ENCODE peak calls at places on chromosomes 3 and 15, in five cellular contexts. C is HTR-8/SVneo, M is tibial artery, F is posterior vena cava, N is NCI-H1436. W is an unnamed sample.

GRCh38 chr15:77457619-77458265 is 37.1 kb downstream of the HMG20A start:
- DNase-seq in C (no peak), M (no peak), F (no peak), N (no peak), W (no peak)

GRCh38 chr3:40766396-40766795 is 241.6 kb downstream of the ZNF621 start:
- DNase-seq in C (no peak), M (no peak), F (no peak), N (no peak), W (no peak)

GRCh38 chr15:71010997-71011396 is 104.3 kb upstream of the THSD4 start:
- DNase-seq in C (no peak), M (no peak), F (no peak), N (no peak), W (no peak)

GRCh38 chr3:9878700-9879099 is 1.4 kb downstream of the CIDEC start:
- DNase-seq in C (no peak), M (no peak), F (peak; percentile 29), N (no peak), W (no peak)

GRCh38 chr15:42053914-42054313 is 33.1 kb upstream of the PLA2G4E start:
- DNase-seq in C (no peak), M (no peak), F (no peak), N (no peak), W (no peak)

GRCh38 chr3:123692041-123692440 is 107.2 kb upstream of the HACD2 start:
- DNase-seq in C (no peak), M (peak; percentile 68), F (no peak), N (no peak), W (no peak)

GRCh38 chr15:45169608-45170480 is 17.9 kb downstream of the SHF start:
- DNase-seq in C (no peak), M (no peak), F (no peak), N (peak; percentile 59), W (no peak)

GRCh38 chr3:4302747-4303146 is 422 bp upstream of the SETMAR start:
- DNase-seq in C (no peak), M (no peak), F (no peak), N (no peak), W (no peak)

GRCh38 chr3:26719148-26719547 is 96.6 kb downstream of the LRRC3B start:
- DNase-seq in C (no peak), M (no peak), F (no peak), N (no peak), W (no peak)

GRCh38 chr3:134610455-134611385 is 40.1 kb downstream of the KY start:
- DNase-seq in C (no peak), M (no peak), F (no peak), N (no peak), W (no peak)

GRCh38 chr3:115788921-115789470 is 165.7 kb downstream of the GAP43 start:
- DNase-seq in C (peak; percentile 41), M (no peak), F (no peak), N (no peak), W (no peak)

GRCh38 chr3:127518456-127519081 is 72.0 kb downstream of the TPRA1 start:
- DNase-seq in C (no peak), M (no peak), F (no peak), N (no peak), W (no peak)

GRCh38 chr3:15797600-15798303 is at the start of gene ANKRD28:
- DNase-seq in C (peak; percentile 37), M (no peak), F (no peak), N (no peak), W (no peak)

GRCh38 chr3:14431556-14431927 is 29.1 kb downstream of the SLC6A6 start:
- DNase-seq in C (no peak), M (no peak), F (no peak), N (no peak), W (no peak)

GRCh38 chr15:33722005-33722672 is 246.2 kb upstream of the CHRM5 start:
- DNase-seq in C (no peak), M (no peak), F (no peak), N (no peak), W (no peak)

GRCh38 chr3:141486416-141486734 is 452 bp upstream of the RASA2 start:
- DNase-seq in C (no peak), M (no peak), F (no peak), N (no peak), W (peak; percentile 40)

GRCh38 chr15:39934415-39935044 is 615 bp downstream of the EIF2AK4 start:
- DNase-seq in C (no peak), M (no peak), F (no peak), N (no peak), W (no peak)

GRCh38 chr3:69649120-69649519 is 90.1 kb upstream of the MITF start:
- DNase-seq in C (no peak), M (no peak), F (no peak), N (no peak), W (no peak)

GRCh38 chr3:171001250-171001893 is 25.1 kb downstream of the SLC2A2 start:
- DNase-seq in C (no peak), M (no peak), F (no peak), N (no peak), W (no peak)

GRCh38 chr3:122977645-122978466 is 49.7 kb downstream of the SEMA5B start:
- DNase-seq in C (peak; percentile 91), M (peak; percentile 91), F (no peak), N (no peak), W (no peak)

GRCh38 chr15:82100116-82100795 is 54.4 kb upstream of the MEX3B start:
- DNase-seq in C (no peak), M (no peak), F (peak; percentile 41), N (no peak), W (peak; percentile 33)